ENCODE peak calls at places on chromosome 21, in ten cellular contexts. One of them, this sample, is unnamed.

GRCh38 chr21:37082856-37083611 is 10.0 kb downstream of the TTC3 start:
- DNase-seq in astrocyte of the cerebellum: no peak
- DNase-seq in stimulated activated CD4-positive, alpha-beta T cell treated with anti-CD3 and anti-CD28 coated beads, Interleukin-12 subunit alpha, Interleukin-12 subunit beta, amount 100 ng/mL, for 4 hours: no peak
- DNase-seq in stimulated activated CD8-positive, alpha-beta memory T cell treated with anti-CD3 and anti-CD28 coated beads, Interleukin-7, amount 100 ng/mL, for 48 hours: no peak
- DNase-seq in psoas muscle: no peak
- DNase-seq in iris pigment epithelial cell: no peak
- DNase-seq in ELR: no peak
- DNase-seq in SJSA1: no peak
- DNase-seq in MM.1S: no peak
- DNase-seq in iPS-NIHi11: no peak
- DNase-seq in this sample: no peak

GRCh38 chr21:14862794-14863720 is 201.7 kb downstream of the NRIP1 start:
- DNase-seq in astrocyte of the cerebellum: no peak
- DNase-seq in MM.1S: peak; percentile 10
- DNase-seq in iPS-NIHi11: no peak
- DNase-seq in iris pigment epithelial cell: peak; percentile 62
- DNase-seq in psoas muscle: no peak
- DNase-seq in SJSA1: no peak
- DNase-seq in stimulated activated CD4-positive, alpha-beta T cell treated with anti-CD3 and anti-CD28 coated beads, Interleukin-12 subunit alpha, Interleukin-12 subunit beta, amount 100 ng/mL, for 4 hours: peak; percentile 12
- DNase-seq in stimulated activated CD8-positive, alpha-beta memory T cell treated with anti-CD3 and anti-CD28 coated beads, Interleukin-7, amount 100 ng/mL, for 48 hours: no peak
- DNase-seq in ELR: peak; percentile 49
- DNase-seq in this sample: no peak

GRCh38 chr21:42009018-42009830 is 936 bp downstream of the ZBTB21 start:
- DNase-seq in psoas muscle: peak; percentile 76
- DNase-seq in iris pigment epithelial cell: peak; percentile 52
- DNase-seq in astrocyte of the cerebellum: peak; percentile 40
- DNase-seq in ELR: peak; percentile 69
- DNase-seq in stimulated activated CD4-positive, alpha-beta T cell treated with anti-CD3 and anti-CD28 coated beads, Interleukin-12 subunit alpha, Interleukin-12 subunit beta, amount 100 ng/mL, for 4 hours: peak; percentile 64
- DNase-seq in iPS-NIHi11: peak; percentile 41
- DNase-seq in SJSA1: peak; percentile 76
- DNase-seq in stimulated activated CD8-positive, alpha-beta memory T cell treated with anti-CD3 and anti-CD28 coated beads, Interleukin-7, amount 100 ng/mL, for 48 hours: no peak
- DNase-seq in MM.1S: peak; percentile 83
- DNase-seq in this sample: no peak

GRCh38 chr21:45538381-45539045 is 3.7 kb downstream of the SLC19A1 start:
- DNase-seq in ELR: no peak
- DNase-seq in MM.1S: no peak
- DNase-seq in psoas muscle: peak; percentile 53
- DNase-seq in stimulated activated CD4-positive, alpha-beta T cell treated with anti-CD3 and anti-CD28 coated beads, Interleukin-12 subunit alpha, Interleukin-12 subunit beta, amount 100 ng/mL, for 4 hours: no peak
- DNase-seq in iPS-NIHi11: no peak
- DNase-seq in SJSA1: no peak
- DNase-seq in iris pigment epithelial cell: no peak
- DNase-seq in stimulated activated CD8-positive, alpha-beta memory T cell treated with anti-CD3 and anti-CD28 coated beads, Interleukin-7, amount 100 ng/mL, for 48 hours: no peak
- DNase-seq in astrocyte of the cerebellum: no peak
- DNase-seq in this sample: no peak

GRCh38 chr21:45390121-45390751 is 14.7 kb upstream of the COL18A1 start:
- DNase-seq in iPS-NIHi11: no peak
- DNase-seq in astrocyte of the cerebellum: no peak
- DNase-seq in stimulated activated CD4-positive, alpha-beta T cell treated with anti-CD3 and anti-CD28 coated beads, Interleukin-12 subunit alpha, Interleukin-12 subunit beta, amount 100 ng/mL, for 4 hours: no peak
- DNase-seq in stimulated activated CD8-positive, alpha-beta memory T cell treated with anti-CD3 and anti-CD28 coated beads, Interleukin-7, amount 100 ng/mL, for 48 hours: no peak
- DNase-seq in ELR: no peak
- DNase-seq in psoas muscle: peak; percentile 15
- DNase-seq in SJSA1: no peak
- DNase-seq in MM.1S: no peak
- DNase-seq in iris pigment epithelial cell: no peak
- DNase-seq in this sample: no peak

GRCh38 chr21:43984905-43985689 is 27.0 kb upstream of the TRAPPC10 start:
- DNase-seq in stimulated activated CD8-positive, alpha-beta memory T cell treated with anti-CD3 and anti-CD28 coated beads, Interleukin-7, amount 100 ng/mL, for 48 hours: no peak
- DNase-seq in iPS-NIHi11: no peak
- DNase-seq in stimulated activated CD4-positive, alpha-beta T cell treated with anti-CD3 and anti-CD28 coated beads, Interleukin-12 subunit alpha, Interleukin-12 subunit beta, amount 100 ng/mL, for 4 hours: no peak
- DNase-seq in psoas muscle: peak; percentile 46
- DNase-seq in iris pigment epithelial cell: peak; percentile 19
- DNase-seq in MM.1S: no peak
- DNase-seq in astrocyte of the cerebellum: peak; percentile 8
- DNase-seq in SJSA1: no peak
- DNase-seq in ELR: peak; percentile 15
- DNase-seq in this sample: no peak

GRCh38 chr21:38679531-38679930 is 126.2 kb upstream of the ETS2 start:
- DNase-seq in astrocyte of the cerebellum: peak; percentile 59
- DNase-seq in SJSA1: no peak
- DNase-seq in stimulated activated CD4-positive, alpha-beta T cell treated with anti-CD3 and anti-CD28 coated beads, Interleukin-12 subunit alpha, Interleukin-12 subunit beta, amount 100 ng/mL, for 4 hours: no peak
- DNase-seq in stimulated activated CD8-positive, alpha-beta memory T cell treated with anti-CD3 and anti-CD28 coated beads, Interleukin-7, amount 100 ng/mL, for 48 hours: no peak
- DNase-seq in ELR: peak; percentile 73
- DNase-seq in iris pigment epithelial cell: peak; percentile 83
- DNase-seq in MM.1S: peak; percentile 77
- DNase-seq in psoas muscle: no peak
- DNase-seq in iPS-NIHi11: no peak
- DNase-seq in this sample: peak; percentile 34

GRCh38 chr21:36509966-36510742 is 30.2 kb upstream of the CLDN14 start:
- DNase-seq in psoas muscle: no peak
- DNase-seq in SJSA1: no peak
- DNase-seq in ELR: no peak
- DNase-seq in stimulated activated CD4-positive, alpha-beta T cell treated with anti-CD3 and anti-CD28 coated beads, Interleukin-12 subunit alpha, Interleukin-12 subunit beta, amount 100 ng/mL, for 4 hours: no peak
- DNase-seq in MM.1S: no peak
- DNase-seq in iris pigment epithelial cell: no peak
- DNase-seq in astrocyte of the cerebellum: no peak
- DNase-seq in stimulated activated CD8-positive, alpha-beta memory T cell treated with anti-CD3 and anti-CD28 coated beads, Interleukin-7, amount 100 ng/mL, for 48 hours: no peak
- DNase-seq in iPS-NIHi11: peak; percentile 72
- DNase-seq in this sample: no peak

GRCh38 chr21:43907751-43908150 is 42.7 kb downstream of the AGPAT3 start:
- DNase-seq in stimulated activated CD8-positive, alpha-beta memory T cell treated with anti-CD3 and anti-CD28 coated beads, Interleukin-7, amount 100 ng/mL, for 48 hours: no peak
- DNase-seq in iPS-NIHi11: no peak
- DNase-seq in stimulated activated CD4-positive, alpha-beta T cell treated with anti-CD3 and anti-CD28 coated beads, Interleukin-12 subunit alpha, Interleukin-12 subunit beta, amount 100 ng/mL, for 4 hours: no peak
- DNase-seq in psoas muscle: no peak
- DNase-seq in MM.1S: no peak
- DNase-seq in astrocyte of the cerebellum: no peak
- DNase-seq in iris pigment epithelial cell: no peak
- DNase-seq in SJSA1: no peak
- DNase-seq in ELR: no peak
- DNase-seq in this sample: no peak

This sample was measured in GM19239.